ENCODE peak calls at places on chromosomes 4 and X, in six cellular contexts. C is NB4; N is fibroblast of the aortic adventitia; T is CD4-positive, alpha-beta T cell; X is fibroblast of mammary gland; L is left lung. D is an unnamed sample.

GRCh38 chrX:139691493-139691842 is 16.5 kb downstream of the MCF2 start:
- DNase-seq in T (no peak), N (peak; percentile 3), C (no peak), L (no peak), X (peak; percentile 5), D (no peak)

GRCh38 chrX:13816899-13817298 is at the start of gene GPM6B:
- DNase-seq in X (no peak), T (no peak), N (no peak), L (no peak), C (no peak), D (no peak)

GRCh38 chr4:81600511-81601269 is 129.0 kb upstream of the RASGEF1B start:
- DNase-seq in T (no peak), C (no peak), L (peak; percentile 48), N (peak; percentile 4), X (no peak), D (no peak)

GRCh38 chr4:48138936-48139335 is 4.9 kb upstream of the TXK start:
- DNase-seq in C (no peak), N (no peak), T (no peak), L (no peak), X (no peak), D (no peak)

GRCh38 chr4:80202190-80202711 is 4.9 kb downstream of the PRDM8 start:
- DNase-seq in N (peak; percentile 71), L (peak; percentile 87), X (peak; percentile 60), C (peak; percentile 89), T (peak; percentile 72), D (no peak)

GRCh38 chr4:122309988-122310626 is 68.7 kb upstream of the ADAD1 start:
- DNase-seq in X (peak; percentile 26), N (peak; percentile 35), L (no peak), T (no peak), C (peak; percentile 17), D (no peak)

GRCh38 chr4:165505991-165506779 is 127.4 kb downstream of the CPE start:
- DNase-seq in C (no peak), X (peak; percentile 73), T (no peak), N (peak; percentile 93), L (no peak), D (no peak)

GRCh38 chr4:112840061-112840460 is 203.1 kb downstream of the LARP7 start:
- DNase-seq in T (no peak), N (peak; percentile 36), L (no peak), X (peak; percentile 47), C (no peak), D (no peak)

GRCh38 chrX:47264507-47265173 is 31.8 kb downstream of the USP11 start:
- DNase-seq in T (no peak), X (peak; percentile 77), N (no peak), C (peak; percentile 28), L (no peak), D (no peak)

GRCh38 chrX:73728518-73729023 is 165.6 kb downstream of the CHIC1 start:
- DNase-seq in X (no peak), T (no peak), N (no peak), L (no peak), C (no peak), D (no peak)

GRCh38 chrX:15946783-15947550 is 92.4 kb upstream of the AP1S2 start:
- DNase-seq in C (peak; percentile 71), L (no peak), N (peak; percentile 79), T (no peak), X (peak; percentile 89), D (no peak)

GRCh38 chrX:104136241-104137019 is 20.4 kb downstream of the SLC25A53 start:
- DNase-seq in L (peak; percentile 60), N (peak; percentile 95), C (peak; percentile 76), X (peak; percentile 92), T (peak; percentile 27), D (no peak)

GRCh38 chr4:177391287-177391686 is 51.0 kb downstream of the AGA start:
- DNase-seq in C (no peak), X (no peak), T (no peak), N (peak; percentile 15), L (no peak), D (no peak)

GRCh38 chrX:9995855-9996339 is 28.7 kb downstream of the CLDN34 start:
- DNase-seq in N (peak; percentile 90), C (peak; percentile 63), X (peak; percentile 79), T (peak; percentile 66), L (peak; percentile 84), D (no peak)

GRCh38 chrX:108223606-108224005 is 132.0 kb downstream of the ATG4A start:
- DNase-seq in C (no peak), N (peak; percentile 25), X (no peak), L (no peak), T (no peak), D (no peak)

GRCh38 chr4:40321671-40322131 is 13.4 kb upstream of the CHRNA9 start:
- DNase-seq in L (no peak), C (peak; percentile 19), T (no peak), N (peak; percentile 55), X (peak; percentile 41), D (no peak)

GRCh38 chrX:112668476-112669404 is 11.0 kb downstream of the LHFPL1 start:
- DNase-seq in L (no peak), X (no peak), C (no peak), N (no peak), T (no peak), D (no peak)

GRCh38 chr4:130322439-130322838 is 1226.5 kb downstream of the C4orf33 start:
- DNase-seq in C (no peak), X (no peak), T (no peak), L (no peak), N (no peak), D (no peak)

GRCh38 chrX:68424719-68425118 is 8.6 kb downstream of the OPHN1 start:
- DNase-seq in C (no peak), X (no peak), N (peak; percentile 27), T (no peak), L (no peak), D (no peak)

GRCh38 chr4:153970169-153970568 is 181.3 kb upstream of the SFRP2 start:
- DNase-seq in N (no peak), L (no peak), X (no peak), T (no peak), C (no peak), D (no peak)

GRCh38 chr4:153974452-153974851 is 185.6 kb upstream of the SFRP2 start:
- DNase-seq in C (no peak), X (no peak), L (no peak), N (no peak), T (no peak), D (no peak)

GRCh38 chr4:153971878-153972277 is 183.0 kb upstream of the SFRP2 start:
- DNase-seq in L (no peak), T (no peak), C (no peak), X (no peak), N (no peak), D (no peak)

GRCh38 chr4:153976954-153977353 is 188.1 kb upstream of the SFRP2 start:
- DNase-seq in L (no peak), C (no peak), X (peak; percentile 39), T (no peak), N (no peak), D (no peak)

DNA sequence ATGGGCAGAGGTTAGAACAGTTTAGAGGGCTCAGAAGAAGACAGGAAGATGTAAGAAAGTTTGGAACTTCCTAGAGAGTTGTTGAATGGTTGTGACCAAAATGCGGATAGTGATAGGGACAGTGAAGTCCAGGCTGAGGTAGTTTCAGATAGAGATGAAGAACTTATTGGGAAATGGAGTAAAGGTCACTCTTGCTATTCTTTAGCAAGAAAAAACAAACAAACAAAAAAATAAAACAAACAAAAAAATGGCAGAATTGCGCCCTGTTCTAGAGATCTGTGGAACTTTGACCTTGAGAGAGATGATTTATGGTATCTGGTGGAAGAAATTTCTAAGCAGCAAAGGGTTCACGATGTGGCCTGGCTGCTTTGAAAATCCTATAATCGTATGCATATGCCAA is 185.1 kb upstream of the SFRP2 start:
- DNase-seq in T (no peak), C (no peak), X (no peak), L (no peak), N (no peak), D (no peak)
- TF ChIP-seq CTCF in T (no peak), C (no peak), X (no peak), L (no peak), N (no peak), D (no peak)

DNA sequence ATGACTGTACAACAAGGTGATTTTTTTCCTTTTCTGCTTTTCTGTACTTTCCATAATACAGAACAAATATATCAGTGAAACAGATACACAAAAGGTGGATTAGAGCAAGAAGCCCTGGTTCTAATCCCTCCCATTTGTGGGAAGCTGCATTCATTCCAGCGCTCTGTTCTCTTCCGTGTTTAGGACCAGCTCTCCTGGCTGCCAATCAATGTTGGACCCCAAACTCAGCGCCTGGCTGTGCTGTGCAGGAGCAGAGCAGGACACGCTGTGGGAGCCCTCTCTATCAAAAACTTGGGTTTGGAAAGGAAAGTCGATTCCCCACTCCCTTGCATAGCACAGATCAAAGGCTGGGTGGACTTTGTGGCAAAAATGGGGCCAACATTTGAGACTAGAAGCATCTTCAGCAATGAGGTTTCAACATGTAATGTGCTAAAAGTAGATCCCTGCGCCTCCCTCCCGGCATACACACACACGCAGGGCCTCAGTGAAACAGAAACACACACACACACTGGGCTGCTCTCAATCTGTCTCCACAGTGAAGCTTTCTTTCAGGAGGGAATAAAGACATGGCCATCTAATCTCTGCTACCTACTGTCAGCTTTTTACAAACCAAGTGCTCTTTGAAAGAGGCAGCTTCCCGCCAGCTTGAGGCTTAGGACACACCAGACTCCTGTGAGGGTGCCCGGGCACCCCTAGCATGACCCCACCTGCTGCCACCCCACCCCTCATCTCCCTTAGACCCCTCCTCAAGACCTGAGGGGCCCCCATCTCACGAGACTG is 12.2 kb downstream of the WDR1 start:
- DNase-seq in T (no peak), C (no peak), X (no peak), N (peak; percentile 53), L (no peak), D (no peak)
- TF ChIP-seq CTCF in T (no peak), C (no peak), X (no peak), N (no peak), L (no peak), D (no peak)

GRCh38 chr4:689498-690122 is 659 bp upstream of the SLC49A3 start:
- DNase-seq in C (no peak), X (no peak), N (no peak), T (no peak), L (no peak), D (no peak)
- TF ChIP-seq CTCF in C (no peak), X (no peak), N (no peak), T (no peak), L (no peak), D (no peak)

GRCh38 chrX:42996861-42997260 is 218.9 kb upstream of the PPP1R2C start:
- DNase-seq in X (no peak), T (no peak), L (no peak), C (no peak), N (no peak), D (no peak)

GRCh38 chrX:43002526-43003203 is 224.7 kb upstream of the PPP1R2C start:
- DNase-seq in T (no peak), L (no peak), N (no peak), C (peak; percentile 8), X (no peak), D (no peak)

GRCh38 chrX:43003939-43004338 is 226.0 kb upstream of the PPP1R2C start:
- DNase-seq in X (no peak), L (no peak), T (no peak), C (no peak), N (no peak), D (no peak)

GRCh38 chrX:43003204-43003565 is 225.2 kb upstream of the PPP1R2C start:
- DNase-seq in C (no peak), X (no peak), N (no peak), T (no peak), L (no peak), D (no peak)

DNA sequence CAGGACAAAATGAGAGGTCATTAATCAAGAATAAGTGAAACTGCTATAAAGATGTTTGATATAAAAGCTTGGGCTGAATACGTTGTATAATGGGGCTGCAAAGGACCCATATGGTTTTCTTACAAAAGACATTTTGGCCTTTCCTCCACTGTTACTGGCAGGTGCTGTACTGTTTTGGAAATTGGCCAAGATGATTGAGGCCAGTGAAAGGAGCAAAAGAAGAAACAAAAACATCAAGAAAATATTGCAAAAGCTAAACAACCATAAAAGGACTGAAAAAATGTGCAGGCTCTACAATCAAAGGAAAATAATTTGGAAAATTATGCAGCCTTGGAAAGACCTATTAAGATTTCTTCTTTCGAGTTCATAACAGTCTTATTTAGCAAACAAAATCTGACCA is 222.2 kb upstream of the PPP1R2C start:
- DNase-seq in T (no peak), L (no peak), C (no peak), X (no peak), N (no peak), D (no peak)
- TF ChIP-seq CTCF in T (no peak), L (no peak), C (no peak), X (no peak), N (no peak), D (no peak)

D was measured in chondrocyte.